ENCODE peak calls at places on chromosomes 12 and 14, in five cellular contexts. W is pulmonary artery endothelial cell; T is stimulated activated CD4-positive, alpha-beta T cell treated with anti-CD3 and anti-CD28 coated beads, Interleukin-12 subunit alpha, Interleukin-12 subunit beta, amount 100 ng/mL, for 4 hours; F is cortex of kidney; L is CD8-positive, alpha-beta T cell. D is an unnamed sample.

GRCh38 chr12:39048395-39048794 is 143.0 kb upstream of the CPNE8 start:
- DNase-seq in W (no peak), T (no peak), F (no peak), L (no peak), D (no peak)

GRCh38 chr14:100651999-100652508 is 64.8 kb upstream of the BEGAIN start:
- DNase-seq in W (no peak), T (no peak), F (no peak), L (no peak), D (no peak)

GRCh38 chr14:90454041-90455000 is 57.5 kb downstream of the CALM1 start:
- DNase-seq in W (peak; percentile 81), T (no peak), F (no peak), L (no peak), D (peak; percentile 99)

GRCh38 chr12:104722541-104723534 is 235.3 kb downstream of the SLC41A2 start:
- DNase-seq in W (no peak), T (no peak), F (no peak), L (no peak), D (no peak)

GRCh38 chr12:130674676-130675075 is 41.4 kb downstream of the RIMBP2 start:
- DNase-seq in W (no peak), T (no peak), F (no peak), L (no peak), D (no peak)

GRCh38 chr14:62117010-62117717 is 354.9 kb downstream of the SNAPC1 start:
- DNase-seq in W (peak; percentile 5), T (peak; percentile 54), F (no peak), L (peak; percentile 16), D (peak; percentile 10)

GRCh38 chr14:34782031-34782430 is 67.6 kb upstream of the CFL2 start:
- DNase-seq in W (no peak), T (no peak), F (no peak), L (no peak), D (no peak)

GRCh38 chr12:20950248-20950647 is 139.7 kb downstream of the SLCO1B3 start:
- DNase-seq in W (no peak), T (no peak), F (no peak), L (no peak), D (no peak)

GRCh38 chr12:131793623-131794022 is 34.6 kb upstream of the MMP17 start:
- DNase-seq in W (no peak), T (no peak), F (no peak), L (no peak), D (no peak)

GRCh38 chr12:24111101-24111500 is 161.6 kb upstream of the SOX5 start:
- DNase-seq in W (no peak), T (no peak), F (no peak), L (no peak), D (no peak)

GRCh38 chr14:92903359-92903758 is 19.6 kb upstream of the CHGA start:
- DNase-seq in W (no peak), T (no peak), F (no peak), L (no peak), D (no peak)

GRCh38 chr14:102215071-102215470 is 75.4 kb downstream of the WDR20 start:
- DNase-seq in W (peak; percentile 13), T (no peak), F (no peak), L (no peak), D (peak; percentile 54)

GRCh38 chr14:104657563-104658324 is 31.7 kb upstream of the INF2 start:
- DNase-seq in W (no peak), T (no peak), F (no peak), L (no peak), D (no peak)

GRCh38 chr12:122072031-122072970 is 6.3 kb upstream of the MLXIP start:
- DNase-seq in W (no peak), T (no peak), F (no peak), L (no peak), D (peak; percentile 66)

GRCh38 chr12:46268617-46269428 is at the start of gene SLC38A1:
- DNase-seq in W (no peak), T (peak; percentile 75), F (no peak), L (peak; percentile 74), D (peak; percentile 84)

D was measured in cerebellum.